ENCODE peak calls at places on chromosomes 7 and 10, in five cellular contexts. N, H, K, B and G are unnamed samples.

GRCh38 chr10:16944961-16945360 is 127.7 kb upstream of the RSU1 start:
- DNase-seq in N (no peak), H (no peak), K (no peak), B (no peak), G (no peak)

GRCh38 chr10:21047511-21047910 is 150.4 kb upstream of the NEBL start:
- DNase-seq in N (no peak), H (no peak), K (no peak), B (no peak), G (no peak)

GRCh38 chr7:150365673-150366398 is 2.8 kb upstream of the REPIN1 start:
- DNase-seq in N (no peak), H (no peak), K (no peak), B (no peak), G (no peak)

GRCh38 chr7:11589251-11589650 is 242.7 kb downstream of the THSD7A start:
- DNase-seq in N (no peak), H (no peak), K (no peak), B (no peak), G (no peak)

GRCh38 chr10:118793545-118793944 is 38.8 kb upstream of the CACUL1 start:
- DNase-seq in N (no peak), H (no peak), K (no peak), B (no peak), G (no peak)

GRCh38 chr7:404782-405488 is 114.7 kb downstream of the PDGFA start:
- DNase-seq in N (no peak), H (no peak), K (no peak), B (no peak), G (no peak)

GRCh38 chr10:93315261-93315660 is 166.9 kb downstream of the MYOF start:
- DNase-seq in N (no peak), H (no peak), K (no peak), B (no peak), G (no peak)

GRCh38 chr10:3754727-3755439 is 30.1 kb downstream of the KLF6 start:
- DNase-seq in N (peak; percentile 31), H (no peak), K (peak; percentile 91), B (no peak), G (no peak)

GRCh38 chr7:5428470-5429252 is 5.0 kb upstream of the TNRC18 start:
- DNase-seq in N (no peak), H (peak; percentile 81), K (peak; percentile 94), B (no peak), G (peak; percentile 47)

GRCh38 chr7:22943997-22944396 is 69.9 kb downstream of the HYCC1 start:
- DNase-seq in N (no peak), H (no peak), K (peak; percentile 93), B (no peak), G (no peak)